ENCODE peak calls at places on chromosome 13, in eight cellular contexts. S, V, Q, H, W, A, K and O are unnamed samples.

GRCh38 chr13:102440259-102440936 is 38.5 kb upstream of the FGF14 start:
- DNase-seq in S (no peak), H (peak; percentile 13), Q (no peak), W (no peak), K (no peak), A (no peak), V (no peak), O (no peak)

GRCh38 chr13:99140831-99141230 is 59.8 kb upstream of the UBAC2 start:
- DNase-seq in V (no peak), K (no peak), S (no peak), W (no peak), Q (no peak), H (no peak), A (no peak), O (no peak)

GRCh38 chr13:20566424-20566916 is 487 bp upstream of the IFT88 start:
- DNase-seq in W (no peak), A (peak; percentile 81), K (no peak), V (no peak), Q (no peak), S (no peak), H (no peak), O (no peak)

GRCh38 chr13:20344836-20345490 is 112.8 kb upstream of the GJB6 start:
- DNase-seq in K (no peak), A (no peak), Q (no peak), V (no peak), S (no peak), H (no peak), W (no peak), O (no peak)

GRCh38 chr13:75550159-75550567 is 572 bp downstream of the UCHL3 start:
- DNase-seq in W (no peak), A (peak; percentile 83), K (no peak), Q (peak; percentile 62), H (no peak), V (no peak), S (peak; percentile 72), O (no peak)

GRCh38 chr13:95924389-95924994 is 128.7 kb downstream of the UGGT2 start:
- DNase-seq in K (no peak), W (no peak), V (no peak), A (peak; percentile 79), H (no peak), Q (peak; percentile 59), S (peak; percentile 24), O (no peak)

GRCh38 chr13:30078059-30078458 is 227.6 kb upstream of the UBL3 start:
- DNase-seq in Q (no peak), A (no peak), S (no peak), W (no peak), V (no peak), H (no peak), K (no peak), O (no peak)

GRCh38 chr13:46641274-46642081 is 88.5 kb downstream of the LRCH1 start:
- DNase-seq in K (no peak), S (no peak), W (no peak), V (no peak), Q (peak; percentile 40), A (no peak), H (no peak), O (no peak)

GRCh38 chr13:29925457-29925856 is 75.0 kb upstream of the UBL3 start:
- DNase-seq in S (peak; percentile 15), K (no peak), V (no peak), W (no peak), H (no peak), Q (peak; percentile 65), A (peak; percentile 81), O (no peak)

GRCh38 chr13:95641961-95642621 is 2.4 kb downstream of the DZIP1 start:
- DNase-seq in A (peak; percentile 64), H (peak; percentile 34), Q (peak; percentile 43), K (no peak), S (no peak), W (peak; percentile 27), V (no peak), O (no peak)

GRCh38 chr13:49023441-49023840 is 47.7 kb downstream of the FNDC3A start:
- DNase-seq in H (no peak), Q (peak; percentile 46), W (no peak), S (no peak), K (no peak), V (no peak), A (peak; percentile 83), O (no peak)

GRCh38 chr13:109131698-109132257 is 502.4 kb downstream of the MYO16 start:
- DNase-seq in S (peak; percentile 80), K (no peak), A (no peak), H (peak; percentile 51), V (no peak), Q (no peak), W (no peak), O (peak; percentile 28)